ENCODE peak calls at places on chromosomes 12 and 14, in five cellular contexts. M, E, B, J and A are unnamed samples.

GRCh38 chr12:42691991-42692557 is 102.5 kb upstream of the PRICKLE1 start:
- DNase-seq in M (no peak), E (no peak), B (no peak), J (no peak), A (no peak)

GRCh38 chr12:46384451-46385301 is 12.1 kb upstream of the SLC38A2 start:
- DNase-seq in M (no peak), E (no peak), B (no peak), J (no peak), A (no peak)

GRCh38 chr12:110355080-110355479 is 48.4 kb downstream of the ANAPC7 start:
- DNase-seq in M (no peak), E (peak), B (no peak), J (no peak), A (no peak)

GRCh38 chr14:104477117-104477623 is 102.4 kb upstream of the C14orf180 start:
- DNase-seq in M (no peak), E (no peak), B (no peak), J (no peak), A (no peak)

GRCh38 chr12:95994476-95994875 is 1.7 kb downstream of the HAL start:
- DNase-seq in M (no peak), E (no peak), B (no peak), J (no peak), A (peak)

GRCh38 chr14:20707622-20708021 is 19.1 kb downstream of the ANG start:
- DNase-seq in M (no peak), E (no peak), B (no peak), J (no peak), A (no peak)

GRCh38 chr12:115943630-115944391 is 333.7 kb downstream of the MED13L start:
- DNase-seq in M (no peak), E (no peak), B (no peak), J (peak), A (no peak)

GRCh38 chr14:94079891-94080605 is 954 bp downstream of the DDX24 start:
- DNase-seq in M (no peak), E (peak), B (no peak), J (no peak), A (no peak)

GRCh38 chr12:34393086-34393820 is 371.0 kb downstream of the ALG10 start:
- DNase-seq in M (peak), E (no peak), B (peak), J (peak), A (peak)

GRCh38 chr12:8687846-8688601 is 9.8 kb upstream of the RIMKLB start:
- DNase-seq in M (no peak), E (peak), B (no peak), J (peak), A (no peak)

GRCh38 chr12:120445911-120446909 is at the start of the genes GATC and TRIAP1:
- DNase-seq in M (peak), E (peak), B (peak), J (peak), A (no peak)

GRCh38 chr14:103132381-103133212 is 9.3 kb downstream of the TNFAIP2 start:
- DNase-seq in M (no peak), E (peak), B (peak), J (no peak), A (no peak)

GRCh38 chr14:96251656-96252155 is 4.3 kb upstream of the BDKRB1 start:
- DNase-seq in M (no peak), E (no peak), B (no peak), J (no peak), A (no peak)

GRCh38 chr12:68675098-68675842 is 11.5 kb upstream of the NUP107 start:
- DNase-seq in M (no peak), E (no peak), B (no peak), J (no peak), A (no peak)

GRCh38 chr12:104565606-104566243 is 109.0 kb downstream of the CHST11 start:
- DNase-seq in M (no peak), E (no peak), B (no peak), J (no peak), A (no peak)